ENCODE peak calls at places on chromosomes 16 and 17, in four cellular contexts. One of them, this sample, is unnamed.

GRCh38 chr16:55645986-55646385 is 9.8 kb upstream of the SLC6A2 start:
- DNase-seq in transverse colon: no peak
- DNase-seq in heart left ventricle: no peak
- DNase-seq in sigmoid colon: no peak
- DNase-seq in this sample: no peak

GRCh38 chr17:31820691-31821435 is 38.2 kb downstream of the COPRS start:
- DNase-seq in transverse colon: no peak
- DNase-seq in heart left ventricle: no peak
- DNase-seq in sigmoid colon: no peak
- DNase-seq in this sample: no peak

GRCh38 chr17:35743911-35744328 is 9.1 kb downstream of the GAS2L2 start:
- DNase-seq in transverse colon: no peak
- DNase-seq in heart left ventricle: no peak
- DNase-seq in sigmoid colon: peak; percentile 39
- DNase-seq in this sample: no peak

GRCh38 chr17:14741516-14741915 is 440.6 kb downstream of the HS3ST3B1 start:
- DNase-seq in transverse colon: no peak
- DNase-seq in heart left ventricle: no peak
- DNase-seq in sigmoid colon: no peak
- DNase-seq in this sample: no peak

GRCh38 chr16:67822511-67822910 is 15.8 kb downstream of the TSNAXIP1 start:
- DNase-seq in transverse colon: no peak
- DNase-seq in heart left ventricle: no peak
- DNase-seq in sigmoid colon: no peak
- DNase-seq in this sample: no peak

GRCh38 chr17:81033535-81034167 is 1.3 kb upstream of the BAIAP2 start:
- DNase-seq in transverse colon: no peak
- DNase-seq in heart left ventricle: peak; percentile 76
- DNase-seq in sigmoid colon: no peak
- DNase-seq in this sample: no peak

GRCh38 chr16:23754594-23755483 is at the start of gene CHP2:
- DNase-seq in transverse colon: peak; percentile 86
- DNase-seq in heart left ventricle: peak; percentile 70
- DNase-seq in sigmoid colon: no peak
- DNase-seq in this sample: peak; percentile 15

GRCh38 chr16:75280331-75280804 is 28.9 kb upstream of the BCAR1 start:
- DNase-seq in transverse colon: no peak
- DNase-seq in heart left ventricle: no peak
- DNase-seq in sigmoid colon: no peak
- DNase-seq in this sample: no peak

GRCh38 chr16:15486661-15487060 is 52.3 kb downstream of the BMERB1 start:
- DNase-seq in transverse colon: no peak
- DNase-seq in heart left ventricle: no peak
- DNase-seq in sigmoid colon: no peak
- DNase-seq in this sample: no peak

GRCh38 chr17:79793924-79794304 is 3.0 kb downstream of the CBX8 start:
- DNase-seq in transverse colon: no peak
- DNase-seq in heart left ventricle: peak; percentile 28
- DNase-seq in sigmoid colon: no peak
- DNase-seq in this sample: no peak

GRCh38 chr16:71449020-71449419 is 7.2 kb upstream of the TLE7 start:
- DNase-seq in transverse colon: no peak
- DNase-seq in heart left ventricle: no peak
- DNase-seq in sigmoid colon: no peak
- DNase-seq in this sample: no peak
- H3K9me3 ChIP-seq in transverse colon: peaks cover 73% of the 10 kb centered on the region
- H3K9me3 ChIP-seq in heart left ventricle: peaks cover 80% of the 10 kb centered on the region
- H3K9me3 ChIP-seq in sigmoid colon: peaks cover 34% of the 10 kb centered on the region
- H3K9me3 ChIP-seq in this sample: peaks cover 4% of the 10 kb centered on the region

GRCh38 chr17:45425125-45425983 is 7.3 kb downstream of the ARHGAP27 start:
- DNase-seq in transverse colon: peak; percentile 93
- DNase-seq in heart left ventricle: peak; percentile 79
- DNase-seq in sigmoid colon: no peak
- DNase-seq in this sample: peak; percentile 89
- TF ChIP-seq POLR2A in transverse colon: peak; percentile 99
- TF ChIP-seq POLR2A in heart left ventricle: no peak
- TF ChIP-seq POLR2A in sigmoid colon: peak; percentile 85
- TF ChIP-seq POLR2A in this sample: peak; percentile 81

GRCh38 chr16:2473425-2473926 is 1.5 kb upstream of the TBC1D24 start:
- DNase-seq in transverse colon: no peak
- DNase-seq in heart left ventricle: peak; percentile 60
- DNase-seq in sigmoid colon: no peak
- DNase-seq in this sample: no peak
- H3K4me3 ChIP-seq in transverse colon: peak overlapping the region; percentile 65
- H3K4me3 ChIP-seq in heart left ventricle: peak overlapping the region; percentile 82
- H3K4me3 ChIP-seq in sigmoid colon: no peak overlapping the region
- H3K4me3 ChIP-seq in this sample: no peak overlapping the region

GRCh38 chr17:27083408-27084185 is 210.3 kb upstream of the WSB1 start:
- DNase-seq in transverse colon: no peak
- DNase-seq in heart left ventricle: no peak
- DNase-seq in sigmoid colon: no peak
- DNase-seq in this sample: no peak

GRCh38 chr17:27088767-27089078 is 205.2 kb upstream of the WSB1 start:
- DNase-seq in transverse colon: no peak
- DNase-seq in heart left ventricle: no peak
- DNase-seq in sigmoid colon: no peak
- DNase-seq in this sample: no peak

GRCh38 chr17:27085517-27085916 is 208.4 kb upstream of the WSB1 start:
- DNase-seq in transverse colon: no peak
- DNase-seq in heart left ventricle: no peak
- DNase-seq in sigmoid colon: no peak
- DNase-seq in this sample: no peak

GRCh38 chr17:27087935-27088766 is 205.8 kb upstream of the WSB1 start:
- DNase-seq in transverse colon: no peak
- DNase-seq in heart left ventricle: no peak
- DNase-seq in sigmoid colon: no peak
- DNase-seq in this sample: no peak

DNA sequence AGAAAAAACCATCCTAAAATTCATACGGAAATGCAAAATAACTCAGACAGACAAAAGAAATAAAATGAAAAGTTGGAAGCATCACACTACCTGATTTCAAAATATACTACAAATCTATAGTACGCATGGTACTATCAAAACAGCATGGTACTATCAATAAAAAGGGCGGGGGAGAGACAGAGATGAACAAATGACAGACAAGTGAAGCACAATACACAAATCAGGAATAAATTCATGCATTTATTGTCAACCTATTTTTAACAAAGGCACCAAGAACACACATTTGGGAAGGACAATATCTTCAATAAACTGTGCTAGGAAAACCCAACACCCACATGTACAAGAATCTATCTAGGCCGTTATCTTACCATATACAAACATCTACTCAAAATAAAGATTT is 207.4 kb upstream of the WSB1 start:
- DNase-seq in transverse colon: no peak
- DNase-seq in heart left ventricle: no peak
- DNase-seq in sigmoid colon: no peak
- DNase-seq in this sample: no peak
- H3K9me3 ChIP-seq in transverse colon: no peaks in the 10 kb centered on the region
- H3K9me3 ChIP-seq in heart left ventricle: no peaks in the 10 kb centered on the region
- H3K9me3 ChIP-seq in sigmoid colon: no peaks in the 10 kb centered on the region
- H3K9me3 ChIP-seq in this sample: no peaks in the 10 kb centered on the region

DNA sequence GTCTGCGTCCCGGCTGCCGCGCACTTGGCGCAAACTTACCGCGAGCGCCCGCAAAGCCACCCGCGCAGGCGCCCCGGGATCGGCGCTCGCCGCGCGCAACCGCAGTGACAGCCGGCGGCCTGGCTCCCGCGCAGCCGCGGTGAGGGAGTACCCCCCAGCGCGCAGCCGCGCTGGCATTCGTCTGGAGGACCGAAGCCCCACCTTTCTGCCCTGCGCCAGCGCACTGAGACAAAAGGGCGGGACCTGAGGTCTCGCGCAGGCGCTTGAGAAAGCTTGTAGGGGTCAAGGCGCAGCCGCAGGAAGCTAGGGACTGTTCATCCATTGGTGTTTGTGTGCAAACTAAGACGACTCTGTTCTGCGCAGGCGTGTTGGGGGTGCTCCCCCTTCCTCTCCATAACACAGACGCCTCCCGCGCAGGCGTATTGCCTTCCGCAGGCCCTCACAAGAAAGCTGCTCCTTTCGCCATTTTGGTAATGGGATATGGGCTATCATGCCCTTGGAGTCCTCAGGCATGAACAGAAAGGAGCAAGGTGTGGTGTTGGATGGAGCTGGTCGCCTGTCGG is at the start of gene PHF12:
- DNase-seq in transverse colon: peak; percentile 100
- DNase-seq in heart left ventricle: peak; percentile 100
- DNase-seq in sigmoid colon: peak; percentile 100
- DNase-seq in this sample: peak; percentile 100
- TF ChIP-seq POLR2A in transverse colon: peak; percentile 36
- TF ChIP-seq POLR2A in heart left ventricle: no peak
- TF ChIP-seq POLR2A in sigmoid colon: peak; percentile 88
- TF ChIP-seq POLR2A in this sample: peak; percentile 67

GRCh38 chr17:7438656-7439460 is 454 bp upstream of the FGF11 start:
- DNase-seq in transverse colon: no peak
- DNase-seq in heart left ventricle: no peak
- DNase-seq in sigmoid colon: no peak
- DNase-seq in this sample: no peak

GRCh38 chr17:7435676-7436555 is 681 bp downstream of the TMEM102 start:
- DNase-seq in transverse colon: peak; percentile 69
- DNase-seq in heart left ventricle: no peak
- DNase-seq in sigmoid colon: no peak
- DNase-seq in this sample: peak; percentile 62

GRCh38 chr17:7436556-7437368 is 1.5 kb downstream of the TMEM102 start:
- DNase-seq in transverse colon: peak; percentile 88
- DNase-seq in heart left ventricle: peak; percentile 89
- DNase-seq in sigmoid colon: peak; percentile 87
- DNase-seq in this sample: peak; percentile 91

GRCh38 chr17:7438050-7438614 is 1.2 kb upstream of the FGF11 start:
- DNase-seq in transverse colon: peak; percentile 54
- DNase-seq in heart left ventricle: peak; percentile 91
- DNase-seq in sigmoid colon: no peak
- DNase-seq in this sample: peak; percentile 25

GRCh38 chr17:7437369-7437863 is 1.9 kb upstream of the FGF11 start:
- DNase-seq in transverse colon: no peak
- DNase-seq in heart left ventricle: no peak
- DNase-seq in sigmoid colon: no peak
- DNase-seq in this sample: no peak
- H3K4me3 ChIP-seq in transverse colon: peak overlapping the region; percentile 18
- H3K4me3 ChIP-seq in heart left ventricle: peak overlapping the region; percentile 75
- H3K4me3 ChIP-seq in sigmoid colon: no peak overlapping the region
- H3K4me3 ChIP-seq in this sample: no peak overlapping the region

GRCh38 chr16:87152221-87152755 is 164.9 kb downstream of the C16orf95 start:
- DNase-seq in transverse colon: no peak
- DNase-seq in heart left ventricle: no peak
- DNase-seq in sigmoid colon: no peak
- DNase-seq in this sample: no peak
- H3K9me3 ChIP-seq in transverse colon: no peaks in the 10 kb centered on the region
- H3K9me3 ChIP-seq in heart left ventricle: peaks cover 7% of the 10 kb centered on the region
- H3K9me3 ChIP-seq in sigmoid colon: no peaks in the 10 kb centered on the region
- H3K9me3 ChIP-seq in this sample: no peaks in the 10 kb centered on the region

DNA sequence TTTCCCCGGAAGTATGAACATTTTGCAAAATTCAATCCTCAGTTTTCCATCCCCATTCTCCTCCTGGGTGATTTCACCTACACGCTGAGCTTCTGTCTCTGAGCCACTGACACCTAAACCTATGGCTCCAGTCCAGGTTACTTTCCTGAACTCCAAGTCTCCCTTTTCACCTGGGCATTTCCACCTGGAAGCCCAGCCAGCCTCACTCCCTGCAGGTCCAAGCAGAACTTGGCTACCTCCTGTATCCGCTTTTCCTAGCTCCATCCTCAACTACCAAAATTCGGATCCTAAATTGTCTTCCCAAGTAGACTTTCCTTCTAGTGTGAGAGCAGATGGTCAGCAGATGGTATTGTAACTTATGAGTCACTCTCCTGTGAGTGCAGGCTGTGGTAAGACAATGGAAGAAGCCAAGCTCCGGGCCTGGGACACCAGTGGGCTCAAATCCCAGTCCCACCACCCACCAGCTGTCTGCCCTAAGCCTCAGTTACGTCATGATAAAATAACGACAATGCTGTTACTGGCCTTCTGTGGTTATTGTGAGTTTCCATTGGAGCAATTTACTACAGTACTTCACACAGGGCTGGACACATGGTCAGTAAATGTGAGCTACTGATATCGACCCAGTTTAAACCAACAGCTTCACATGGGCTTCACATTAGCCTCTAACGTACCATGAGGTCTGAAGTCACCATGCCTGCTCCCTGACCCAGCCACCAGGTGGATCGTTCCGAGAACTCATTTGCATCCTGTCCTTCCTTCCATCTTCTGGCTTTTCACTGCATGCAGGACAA is 33.3 kb downstream of the PECAM1 start:
- DNase-seq in transverse colon: peak; percentile 41
- DNase-seq in heart left ventricle: peak; percentile 69
- DNase-seq in sigmoid colon: peak; percentile 91
- DNase-seq in this sample: peak; percentile 22
- TF ChIP-seq POLR2A in transverse colon: no peak
- TF ChIP-seq POLR2A in heart left ventricle: no peak
- TF ChIP-seq POLR2A in sigmoid colon: no peak
- TF ChIP-seq POLR2A in this sample: no peak

This sample was measured in body of pancreas.